ENCODE peak calls at places on chromosomes 12 and 14, in nine cellular contexts. C is thyroid gland; L is body of pancreas; Q is GM23338; N is Peyer's patch; I is lung; M is CD4-positive, CD25-positive, alpha-beta regulatory T cell; A is cardiac muscle cell; P is esophagus squamous epithelium. H is an unnamed sample.

GRCh38 chr12:19273482-19274330 is 144.2 kb downstream of the PLEKHA5 start:
- DNase-seq in C (peak), L (peak), Q (no peak), N (no peak), I (peak), M (peak), A (no peak), P (no peak), H (peak)

GRCh38 chr12:43402431-43402830 is 149.6 kb downstream of the ADAMTS20 start:
- DNase-seq in C (no peak), L (no peak), Q (no peak), N (no peak), I (no peak), M (no peak), A (no peak), P (no peak), H (no peak)

GRCh38 chr14:74577948-74578275 is 34.1 kb downstream of the LTBP2 start:
- DNase-seq in C (no peak), L (no peak), Q (no peak), N (peak), I (no peak), M (no peak), A (no peak), P (no peak), H (no peak)

GRCh38 chr12:124792177-124792576 is 71.5 kb downstream of the SCARB1 start:
- DNase-seq in C (no peak), L (no peak), Q (no peak), N (no peak), I (no peak), M (no peak), A (no peak), P (no peak), H (no peak)

GRCh38 chr12:123055281-123055766 is 74.8 kb downstream of the ARL6IP4 start:
- DNase-seq in C (no peak), L (no peak), Q (no peak), N (no peak), I (no peak), M (no peak), A (no peak), P (no peak), H (no peak)

GRCh38 chr14:29045237-29045636 is 278.6 kb downstream of the FOXG1 start:
- DNase-seq in C (no peak), L (no peak), Q (no peak), N (no peak), I (no peak), M (no peak), A (no peak), P (no peak), H (no peak)

GRCh38 chr14:64209428-64210165 is 84.6 kb downstream of the ESR2 start:
- DNase-seq in C (no peak), L (no peak), Q (no peak), N (no peak), I (peak), M (no peak), A (no peak), P (no peak), H (peak)

GRCh38 chr14:85587152-85587697 is 57.3 kb downstream of the FLRT2 start:
- DNase-seq in C (peak), L (no peak), Q (no peak), N (no peak), I (peak), M (no peak), A (no peak), P (no peak), H (peak)

GRCh38 chr12:56521590-56522371 is at the start of gene RBMS2:
- DNase-seq in C (peak), L (peak), Q (peak), N (peak), I (peak), M (peak), A (peak), P (no peak), H (peak)

GRCh38 chr12:108861878-108862587 is 4.7 kb upstream of the SSH1 start:
- DNase-seq in C (no peak), L (peak), Q (no peak), N (no peak), I (no peak), M (no peak), A (no peak), P (no peak), H (no peak)

GRCh38 chr12:51970904-51971646 is 19.6 kb downstream of the ACVR1B start:
- DNase-seq in C (no peak), L (no peak), Q (peak), N (no peak), I (no peak), M (peak), A (peak), P (no peak), H (peak)

GRCh38 chr14:75044322-75044721 is 6.9 kb downstream of the MLH3 start:
- DNase-seq in C (no peak), L (no peak), Q (no peak), N (no peak), I (no peak), M (no peak), A (no peak), P (no peak), H (no peak)

GRCh38 chr12:47388712-47389111 is 309.0 kb upstream of the AMIGO2 start:
- DNase-seq in C (no peak), L (no peak), Q (peak), N (no peak), I (no peak), M (no peak), A (no peak), P (no peak), H (no peak)

GRCh38 chr12:40055227-40055579 is 50.7 kb downstream of the SLC2A13 start:
- DNase-seq in C (no peak), L (no peak), Q (no peak), N (no peak), I (no peak), M (no peak), A (no peak), P (no peak), H (no peak)

GRCh38 chr12:131592972-131593371 is 117.9 kb upstream of the SFSWAP start:
- DNase-seq in C (peak), L (no peak), Q (no peak), N (no peak), I (no peak), M (no peak), A (peak), P (no peak), H (no peak)

GRCh38 chr14:95490727-95491451 is 25.6 kb downstream of the SYNE3 start:
- DNase-seq in C (no peak), L (no peak), Q (no peak), N (peak), I (no peak), M (no peak), A (no peak), P (no peak), H (no peak)

GRCh38 chr12:102824218-102824835 is 92.7 kb downstream of the PAH start:
- DNase-seq in C (peak), L (peak), Q (peak), N (no peak), I (no peak), M (no peak), A (peak), P (no peak), H (no peak)

GRCh38 chr14:53715390-53715730 is 241.3 kb downstream of the BMP4 start:
- DNase-seq in C (no peak), L (peak), Q (no peak), N (no peak), I (no peak), M (no peak), A (peak), P (no peak), H (no peak)

GRCh38 chr12:101570022-101570421 is 24.7 kb upstream of the MYBPC1 start:
- DNase-seq in C (no peak), L (peak), Q (peak), N (no peak), I (no peak), M (no peak), A (no peak), P (no peak), H (peak)

GRCh38 chr12:76628745-76629144 is 69.2 kb upstream of the OSBPL8 start:
- DNase-seq in C (no peak), L (no peak), Q (no peak), N (no peak), I (no peak), M (no peak), A (no peak), P (no peak), H (no peak)

GRCh38 chr14:44029933-44030332 is 477.1 kb downstream of the FSCB start:
- DNase-seq in C (no peak), L (no peak), Q (no peak), N (no peak), I (no peak), M (no peak), A (no peak), P (no peak), H (no peak)

GRCh38 chr12:1922075-1922709 is 3.7 kb upstream of the CACNA2D4 start:
- DNase-seq in C (no peak), L (peak), Q (peak), N (peak), I (peak), M (no peak), A (no peak), P (no peak), H (no peak)

GRCh38 chr12:82366182-82366581 is 7.9 kb downstream of the METTL25 start:
- DNase-seq in C (no peak), L (no peak), Q (peak), N (no peak), I (no peak), M (no peak), A (no peak), P (no peak), H (no peak)

GRCh38 chr12:121956041-121956341 is 37.6 kb downstream of the CFAP251 start:
- DNase-seq in C (no peak), L (no peak), Q (no peak), N (no peak), I (no peak), M (no peak), A (no peak), P (no peak), H (no peak)

GRCh38 chr12:1318327-1319031 is 275.9 kb downstream of the FBXL14 start:
- DNase-seq in C (peak), L (peak), Q (peak), N (no peak), I (peak), M (no peak), A (peak), P (no peak), H (no peak)

GRCh38 chr12:82835217-82835616 is 148.5 kb downstream of the TMTC2 start:
- DNase-seq in C (no peak), L (no peak), Q (no peak), N (no peak), I (no peak), M (no peak), A (no peak), P (no peak), H (no peak)

GRCh38 chr12:20524113-20524512 is 155.8 kb downstream of the PDE3A start:
- DNase-seq in C (no peak), L (no peak), Q (peak), N (no peak), I (no peak), M (no peak), A (no peak), P (no peak), H (no peak)

GRCh38 chr12:96131230-96131788 is 62.9 kb upstream of the ELK3 start:
- DNase-seq in C (no peak), L (peak), Q (no peak), N (no peak), I (no peak), M (no peak), A (no peak), P (no peak), H (no peak)

GRCh38 chr14:29016050-29016900 is 249.7 kb downstream of the FOXG1 start:
- DNase-seq in C (no peak), L (peak), Q (peak), N (no peak), I (no peak), M (no peak), A (peak), P (no peak), H (peak)

GRCh38 chr14:34538871-34539406 is 562 bp downstream of the EAPP start:
- DNase-seq in C (no peak), L (no peak), Q (no peak), N (no peak), I (no peak), M (no peak), A (no peak), P (no peak), H (no peak)

GRCh38 chr14:34539407-34540180 is at the start of gene EAPP:
- DNase-seq in C (peak), L (peak), Q (peak), N (peak), I (peak), M (peak), A (peak), P (no peak), H (peak)

GRCh38 chr14:34537677-34538009 is 1.9 kb downstream of the EAPP start:
- DNase-seq in C (no peak), L (no peak), Q (no peak), N (no peak), I (no peak), M (no peak), A (no peak), P (no peak), H (no peak)

GRCh38 chr14:34536951-34537676 is 2.4 kb downstream of the EAPP start:
- DNase-seq in C (no peak), L (no peak), Q (no peak), N (no peak), I (no peak), M (no peak), A (no peak), P (no peak), H (no peak)
- H3K4me3 ChIP-seq in C (no peak), L (no peak), Q (no peak), N (no peak), I (no peak), M (peak), A (no peak), P (no peak), H (no peak)

DNA sequence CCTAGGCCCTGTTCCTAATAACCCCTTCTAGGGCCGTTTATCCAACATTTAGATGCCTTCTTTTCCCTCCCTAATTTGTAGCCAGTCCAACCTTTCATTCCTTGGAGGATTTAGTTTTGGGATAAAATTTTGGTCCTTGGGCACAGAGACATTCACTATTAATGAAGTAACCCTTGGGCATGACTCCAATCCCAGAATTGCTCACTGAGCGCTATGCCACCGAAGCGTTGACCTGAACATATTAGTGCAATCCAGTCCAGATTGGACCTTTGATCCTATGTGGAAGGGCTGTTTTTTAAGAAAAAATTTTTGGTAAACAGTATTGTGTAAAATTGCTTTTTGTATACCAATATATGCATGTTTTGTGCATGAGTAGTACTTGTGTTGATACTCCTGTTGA is 10.0 kb downstream of the DACT1 start:
- DNase-seq in C (no peak), L (no peak), Q (no peak), N (no peak), I (no peak), M (no peak), A (no peak), P (no peak), H (no peak)
- H3K4me3 ChIP-seq in C (no peak), L (no peak), Q (no peak), N (no peak), I (no peak), M (no peak), A (no peak), P (no peak), H (no peak)

DNA sequence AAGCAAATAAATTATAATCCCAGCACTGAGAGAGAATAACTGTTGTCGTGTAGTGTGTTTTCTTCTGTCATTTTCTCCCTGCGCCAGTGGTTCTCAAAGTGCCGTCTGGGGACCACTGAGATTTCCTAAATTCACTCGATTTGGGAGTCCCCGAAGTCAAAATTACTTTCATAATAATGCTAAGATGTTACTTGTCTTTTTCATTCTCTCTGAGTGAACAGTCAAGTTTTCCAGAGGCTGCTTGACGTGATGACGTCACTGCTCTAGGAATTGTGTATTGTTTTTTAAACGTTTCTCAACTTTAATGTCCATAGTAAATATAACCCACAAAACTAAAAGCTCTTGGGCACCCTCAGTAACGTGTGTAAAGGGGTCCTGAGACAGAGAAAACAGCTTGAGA is 796 bp upstream of the POP5 start:
- DNase-seq in C (no peak), L (no peak), Q (no peak), N (no peak), I (no peak), M (no peak), A (no peak), P (no peak), H (no peak)
- H3K4me3 ChIP-seq in C (no peak), L (no peak), Q (peak), N (peak), I (no peak), M (peak), A (peak), P (peak), H (peak)

GRCh38 chr12:30754750-30755394 is at the start of gene CAPRIN2:
- DNase-seq in C (peak), L (peak), Q (peak), N (peak), I (peak), M (peak), A (peak), P (peak), H (peak)

GRCh38 chr12:30753233-30753632 is 1.5 kb downstream of the CAPRIN2 start:
- DNase-seq in C (no peak), L (no peak), Q (peak), N (no peak), I (no peak), M (peak), A (peak), P (no peak), H (peak)

GRCh38 chr12:30754383-30754749 is 385 bp downstream of the CAPRIN2 start:
- DNase-seq in C (no peak), L (no peak), Q (no peak), N (no peak), I (no peak), M (no peak), A (no peak), P (no peak), H (no peak)

GRCh38 chr12:30753761-30754382 is 879 bp downstream of the CAPRIN2 start:
- DNase-seq in C (no peak), L (no peak), Q (peak), N (no peak), I (no peak), M (no peak), A (no peak), P (no peak), H (no peak)

GRCh38 chr12:30752255-30752654 is 2.5 kb downstream of the CAPRIN2 start:
- DNase-seq in C (no peak), L (no peak), Q (no peak), N (no peak), I (no peak), M (no peak), A (no peak), P (no peak), H (no peak)
- H3K4me3 ChIP-seq in C (no peak), L (no peak), Q (peak), N (no peak), I (no peak), M (no peak), A (no peak), P (no peak), H (no peak)

DNA sequence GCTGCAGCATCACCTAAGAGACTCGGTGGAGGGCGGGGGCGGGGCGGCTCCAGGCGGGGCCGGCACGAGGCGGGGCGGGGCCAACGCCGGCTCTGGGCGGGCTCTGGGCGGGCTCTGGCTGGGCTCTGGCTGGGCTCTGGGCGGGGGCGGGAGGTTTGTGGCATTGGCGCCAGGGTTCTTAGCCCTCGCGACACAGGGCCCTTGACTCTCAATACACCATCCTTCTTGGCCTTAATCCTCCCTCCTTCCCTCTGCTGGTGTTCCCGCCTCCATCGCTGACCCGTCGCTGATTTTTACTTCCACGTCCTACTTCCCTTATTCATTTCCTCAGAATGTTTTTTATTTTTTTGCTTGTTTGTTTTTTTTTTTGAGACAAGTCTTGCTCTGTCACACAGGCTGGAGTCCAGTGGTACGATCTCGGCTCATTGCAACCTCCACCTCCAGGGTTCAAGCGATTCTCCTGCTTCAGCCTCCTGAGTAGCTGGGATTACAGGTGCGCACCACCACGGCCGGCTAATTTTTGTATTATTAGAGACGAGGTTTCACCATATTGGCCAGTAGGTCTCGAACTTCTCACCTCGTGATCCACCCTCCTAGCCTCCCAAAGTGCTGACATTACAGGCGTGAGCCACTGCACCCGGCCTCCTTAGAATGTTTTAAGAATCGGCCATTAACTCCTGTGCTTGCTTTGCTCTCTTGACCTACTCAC is at the start of gene BLTP3B:
- DNase-seq in C (peak), L (peak), Q (peak), N (peak), I (peak), M (peak), A (peak), P (peak), H (peak)
- H3K4me3 ChIP-seq in C (peak), L (peak), Q (peak), N (peak), I (peak), M (peak), A (peak), P (peak), H (peak)

GRCh38 chr14:22531451-22532344 is 57.3 kb downstream of the DAD1 start:
- DNase-seq in C (no peak), L (no peak), Q (no peak), N (no peak), I (no peak), M (no peak), A (no peak), P (no peak), H (no peak)
- H3K4me3 ChIP-seq in C (no peak), L (no peak), Q (no peak), N (no peak), I (no peak), M (peak), A (no peak), P (no peak), H (no peak)

DNA sequence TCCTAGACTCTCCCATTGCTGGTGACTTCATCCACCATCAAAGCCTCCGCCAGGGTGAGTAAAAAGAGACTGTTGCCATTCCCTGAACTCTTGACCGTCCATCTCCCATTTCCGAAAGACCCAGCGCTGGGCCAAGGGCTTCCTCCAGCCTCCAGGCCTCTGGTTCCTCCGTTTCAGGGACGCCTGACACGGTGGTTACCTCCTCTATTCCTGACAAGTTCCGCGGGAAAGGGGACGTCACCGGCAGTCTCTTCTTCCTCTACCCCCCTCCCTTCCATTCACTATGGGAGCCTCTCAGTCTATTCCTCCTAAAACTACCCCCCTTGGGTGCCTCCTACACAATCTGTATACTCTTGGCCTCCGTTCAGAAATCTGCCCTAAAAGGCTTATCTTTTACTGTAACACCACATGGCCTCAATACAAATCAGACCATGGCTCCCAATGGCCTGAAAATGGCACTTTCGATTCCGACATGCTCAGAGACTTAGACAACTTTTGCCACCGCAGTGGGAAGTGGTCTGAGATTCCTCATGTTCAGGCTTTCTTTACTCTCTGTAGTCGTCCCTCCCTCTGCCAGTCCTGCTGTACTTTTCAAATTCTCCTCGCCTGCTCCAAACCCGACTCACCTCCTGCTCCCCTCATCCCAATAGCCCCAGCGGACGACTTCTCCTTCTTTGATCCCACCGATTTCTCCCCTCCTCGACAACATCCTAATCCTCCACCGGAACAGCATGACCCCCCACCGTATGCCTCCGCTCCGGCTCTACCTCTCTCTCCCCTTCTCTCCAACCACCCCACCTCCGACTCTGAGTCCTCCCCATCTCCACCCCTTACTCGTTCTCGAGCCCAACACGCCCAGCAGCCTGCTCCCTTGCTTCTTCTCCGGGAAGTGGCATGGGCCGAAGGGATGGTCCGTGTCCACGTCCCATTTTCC is 70.4 kb downstream of the MOK start:
- DNase-seq in C (no peak), L (no peak), Q (no peak), N (no peak), I (no peak), M (no peak), A (no peak), P (no peak), H (no peak)
- H3K4me3 ChIP-seq in C (no peak), L (no peak), Q (no peak), N (no peak), I (no peak), M (no peak), A (no peak), P (no peak), H (no peak)

H was measured in Jurkat, Clone E6-1.